ENCODE peak calls at places on chromosomes 2 and 18, in ten cellular contexts. K is GM18507, Z is T-helper 2 cell, L is left lobe of liver, U is fibroblast of mammary gland, C is lower leg skin, S is iris pigment epithelial cell, T is upper lobe of right lung, F is foreskin melanocyte, B is foreskin fibroblast. Y is an unnamed sample.

GRCh38 chr2:204604061-204604460 is 58.8 kb downstream of the PARD3B start:
- DNase-seq in K (no peak), Z (no peak), L (no peak), U (no peak), C (no peak), S (peak), T (no peak), F (peak), B (peak), Y (no peak)

GRCh38 chr2:51413726-51414125 is 381.8 kb upstream of the NRXN1 start:
- DNase-seq in K (no peak), Z (no peak), L (no peak), U (no peak), C (no peak), S (peak), T (no peak), F (no peak), B (no peak), Y (no peak)

GRCh38 chr18:5106730-5107129 is 90.3 kb downstream of the AKAIN1 start:
- DNase-seq in K (no peak), Z (no peak), L (no peak), U (no peak), C (no peak), S (no peak), T (no peak), F (no peak), B (no peak), Y (peak)

GRCh38 chr18:61957801-61958516 is 65.2 kb upstream of the RNF152 start:
- DNase-seq in K (no peak), Z (no peak), L (no peak), U (peak), C (no peak), S (peak), T (no peak), F (peak), B (peak), Y (no peak)

GRCh38 chr2:144747571-144747970 is 227.7 kb upstream of the ZEB2 start:
- DNase-seq in K (no peak), Z (no peak), L (no peak), U (no peak), C (no peak), S (no peak), T (no peak), F (no peak), B (no peak), Y (no peak)

GRCh38 chr2:119352357-119352756 is 14.3 kb downstream of the C2orf76 start:
- DNase-seq in K (peak), Z (no peak), L (peak), U (no peak), C (no peak), S (no peak), T (no peak), F (no peak), B (no peak), Y (peak)

GRCh38 chr18:59918320-59918755 is 18.5 kb downstream of the PMAIP1 start:
- DNase-seq in K (no peak), Z (no peak), L (no peak), U (peak), C (no peak), S (peak), T (peak), F (no peak), B (peak), Y (peak)

GRCh38 chr2:149904816-149905215 is 317.2 kb upstream of the MMADHC start:
- DNase-seq in K (no peak), Z (no peak), L (no peak), U (no peak), C (no peak), S (peak), T (no peak), F (no peak), B (no peak), Y (no peak)

GRCh38 chr2:197307933-197308521 is 2.6 kb downstream of the ANKRD44 start:
- DNase-seq in K (no peak), Z (no peak), L (no peak), U (no peak), C (no peak), S (no peak), T (no peak), F (no peak), B (no peak), Y (no peak)

GRCh38 chr2:71609958-71610357 is 156.6 kb downstream of the DYSF start:
- DNase-seq in K (no peak), Z (no peak), L (no peak), U (peak), C (no peak), S (peak), T (no peak), F (no peak), B (peak), Y (peak)

GRCh38 chr18:33751613-33752221 is 173.7 kb downstream of the ASXL3 start:
- DNase-seq in K (no peak), Z (no peak), L (no peak), U (peak), C (no peak), S (peak), T (no peak), F (peak), B (peak), Y (peak)

GRCh38 chr2:224284134-224284946 is 117.6 kb downstream of the FAM124B start:
- DNase-seq in K (no peak), Z (no peak), L (no peak), U (peak), C (no peak), S (no peak), T (no peak), F (peak), B (peak), Y (peak)

GRCh38 chr2:204842731-204843490 is 297.6 kb downstream of the PARD3B start:
- DNase-seq in K (no peak), Z (no peak), L (no peak), U (peak), C (peak), S (peak), T (no peak), F (no peak), B (peak), Y (no peak)

GRCh38 chr2:53867169-53867568 is 7.4 kb upstream of the GPR75 start:
- DNase-seq in K (no peak), Z (no peak), L (no peak), U (no peak), C (no peak), S (no peak), T (no peak), F (no peak), B (no peak), Y (no peak)

GRCh38 chr2:30969006-30969405 is 161.8 kb upstream of the CAPN13 start:
- DNase-seq in K (no peak), Z (no peak), L (no peak), U (no peak), C (no peak), S (no peak), T (no peak), F (no peak), B (peak), Y (no peak)

GRCh38 chr2:20282916-20283592 is 58.1 kb upstream of the SDC1 start:
- DNase-seq in K (no peak), Z (no peak), L (peak), U (peak), C (no peak), S (peak), T (no peak), F (no peak), B (no peak), Y (no peak)

GRCh38 chr2:147297820-147298219 is 547.0 kb upstream of the ACVR2A start:
- DNase-seq in K (peak), Z (no peak), L (no peak), U (no peak), C (no peak), S (no peak), T (no peak), F (no peak), B (no peak), Y (no peak)

GRCh38 chr2:235665656-235666239 is 171.9 kb downstream of the AGAP1 start:
- DNase-seq in K (no peak), Z (no peak), L (no peak), U (no peak), C (peak), S (no peak), T (no peak), F (no peak), B (peak), Y (peak)

GRCh38 chr2:231597014-231597611 is 4.4 kb downstream of the TEX44 start:
- DNase-seq in K (no peak), Z (no peak), L (no peak), U (peak), C (peak), S (peak), T (peak), F (no peak), B (peak), Y (no peak)

GRCh38 chr18:5937086-5937485 is 41.8 kb upstream of the TMEM200C start:
- DNase-seq in K (no peak), Z (no peak), L (no peak), U (no peak), C (no peak), S (no peak), T (no peak), F (no peak), B (no peak), Y (peak)

GRCh38 chr2:109143214-109144187 is 14.5 kb downstream of the SH3RF3 start:
- DNase-seq in K (no peak), Z (peak), L (no peak), U (no peak), C (no peak), S (no peak), T (no peak), F (no peak), B (no peak), Y (no peak)